ENCODE peak calls at places on chromosomes 7 and 10, in six cellular contexts. One of them, this sample, is unnamed. For H4K20me1 and H3K9me2, the result is how much of the 10 kb centered on the place peaks cover.

GRCh38 chr10:123381271-123381670 is 227.1 kb downstream of the BUB3 start:
- DNase-seq in GM23248: peak
- DNase-seq in OCI-LY7: no peak
- DNase-seq in hepatocyte: no peak
- DNase-seq in Karpas-422: no peak
- DNase-seq in PC-3: peak
- DNase-seq in this sample: no peak

GRCh38 chr7:11212080-11212711 is 238.5 kb downstream of the PHF14 start:
- DNase-seq in GM23248: peak
- DNase-seq in OCI-LY7: peak
- DNase-seq in hepatocyte: peak
- DNase-seq in Karpas-422: peak
- DNase-seq in PC-3: peak
- DNase-seq in this sample: peak

GRCh38 chr7:2000153-2000687 is 232.5 kb downstream of the MAD1L1 start:
- DNase-seq in GM23248: no peak
- DNase-seq in OCI-LY7: no peak
- DNase-seq in hepatocyte: no peak
- DNase-seq in Karpas-422: no peak
- DNase-seq in PC-3: no peak
- DNase-seq in this sample: no peak

GRCh38 chr7:47951374-47951773 is 3.1 kb upstream of the PKD1L1 start:
- DNase-seq in GM23248: no peak
- DNase-seq in OCI-LY7: no peak
- DNase-seq in hepatocyte: peak
- DNase-seq in Karpas-422: no peak
- DNase-seq in PC-3: peak
- DNase-seq in this sample: no peak

GRCh38 chr10:72310241-72310633 is 36.5 kb downstream of the DDIT4 start:
- DNase-seq in GM23248: peak
- DNase-seq in OCI-LY7: no peak
- DNase-seq in hepatocyte: no peak
- DNase-seq in Karpas-422: no peak
- DNase-seq in PC-3: peak
- DNase-seq in this sample: peak

GRCh38 chr10:13890233-13890616 is 303.5 kb downstream of the PRPF18 start:
- DNase-seq in GM23248: peak
- DNase-seq in OCI-LY7: no peak
- DNase-seq in hepatocyte: no peak
- DNase-seq in Karpas-422: no peak
- DNase-seq in PC-3: no peak
- DNase-seq in this sample: no peak

GRCh38 chr7:93957767-93958166 is 36.2 kb downstream of the GNG11 start:
- DNase-seq in GM23248: no peak
- DNase-seq in OCI-LY7: no peak
- DNase-seq in hepatocyte: no peak
- DNase-seq in Karpas-422: no peak
- DNase-seq in PC-3: no peak
- DNase-seq in this sample: no peak

GRCh38 chr10:15789793-15790525 is 70.2 kb upstream of the ITGA8 start:
- DNase-seq in GM23248: peak
- DNase-seq in OCI-LY7: no peak
- DNase-seq in hepatocyte: no peak
- DNase-seq in Karpas-422: no peak
- DNase-seq in PC-3: no peak
- DNase-seq in this sample: no peak

DNA sequence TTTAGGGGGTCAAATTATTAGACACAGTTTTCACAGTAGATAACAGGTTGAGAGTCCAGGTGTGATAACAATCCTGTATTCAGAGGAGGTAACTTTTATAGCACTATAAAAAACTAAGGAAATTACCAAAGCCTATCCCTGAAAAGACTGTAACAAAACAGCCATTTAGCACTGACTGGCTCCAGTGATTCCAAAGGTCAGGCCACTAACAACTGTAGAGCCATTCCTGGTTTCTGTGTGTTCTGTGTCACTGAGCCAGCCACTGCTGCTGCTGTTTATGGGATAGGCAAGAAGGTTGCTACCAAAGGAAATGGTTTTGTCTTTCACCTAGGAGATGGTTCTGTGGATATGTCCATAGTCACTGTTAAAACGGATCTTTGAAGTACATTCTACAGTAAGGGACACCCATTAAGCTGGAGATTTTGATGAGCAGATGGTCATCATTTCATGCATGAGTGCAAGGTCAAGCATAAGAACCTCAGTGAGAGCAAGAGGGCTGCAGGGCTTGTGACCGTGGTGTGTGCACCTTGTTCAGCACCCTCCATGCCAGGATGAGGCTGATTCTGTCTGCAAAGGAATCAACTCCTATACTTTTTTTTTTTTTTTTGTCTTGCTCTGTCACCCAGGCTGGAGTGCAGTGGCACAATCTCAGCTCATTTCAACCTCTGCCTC is 17.5 kb downstream of the PDSS1 start:
- DNase-seq in GM23248: no peak
- DNase-seq in OCI-LY7: no peak
- DNase-seq in hepatocyte: peak
- DNase-seq in Karpas-422: no peak
- DNase-seq in PC-3: no peak
- DNase-seq in this sample: no peak
- H4K20me1 ChIP-seq in GM23248: under half
- H4K20me1 ChIP-seq in OCI-LY7: under half
- H4K20me1 ChIP-seq in hepatocyte: under half
- H4K20me1 ChIP-seq in Karpas-422: under half
- H4K20me1 ChIP-seq in PC-3: under half
- H4K20me1 ChIP-seq in this sample: under half

DNA sequence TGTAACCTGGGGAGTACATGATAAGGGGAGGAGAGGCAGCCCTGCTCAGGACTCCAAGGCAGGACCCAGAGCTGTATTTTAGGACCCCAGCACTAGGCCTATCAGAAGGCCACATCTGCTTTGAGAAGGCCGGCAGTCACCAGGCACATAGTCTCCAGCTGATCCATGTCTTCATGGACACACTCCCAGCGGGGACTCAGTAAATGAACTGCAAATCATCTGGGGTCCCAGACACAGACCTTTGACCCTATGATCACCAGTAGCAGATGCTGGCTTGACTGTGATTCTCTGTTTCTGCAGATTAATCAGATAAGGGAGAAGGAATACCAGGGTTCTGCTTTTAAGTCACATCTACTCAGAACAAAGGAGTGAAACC is 341.4 kb upstream of the PODXL start:
- DNase-seq in GM23248: no peak
- DNase-seq in OCI-LY7: no peak
- DNase-seq in hepatocyte: no peak
- DNase-seq in Karpas-422: no peak
- DNase-seq in PC-3: no peak
- DNase-seq in this sample: no peak
- H3K9me2 ChIP-seq in GM23248: under half
- H3K9me2 ChIP-seq in OCI-LY7: under half
- H3K9me2 ChIP-seq in hepatocyte: under half
- H3K9me2 ChIP-seq in Karpas-422: under half
- H3K9me2 ChIP-seq in PC-3: under half
- H3K9me2 ChIP-seq in this sample: under half

GRCh38 chr7:120421151-120421651 is 148.2 kb downstream of the KCND2 start:
- DNase-seq in GM23248: no peak
- DNase-seq in OCI-LY7: no peak
- DNase-seq in hepatocyte: no peak
- DNase-seq in Karpas-422: no peak
- DNase-seq in PC-3: no peak
- DNase-seq in this sample: no peak
- H3K27ac ChIP-seq in GM23248: no peak
- H3K27ac ChIP-seq in OCI-LY7: no peak
- H3K27ac ChIP-seq in hepatocyte: no peak
- H3K27ac ChIP-seq in Karpas-422: no peak
- H3K27ac ChIP-seq in PC-3: no peak
- H3K27ac ChIP-seq in this sample: no peak

DNA sequence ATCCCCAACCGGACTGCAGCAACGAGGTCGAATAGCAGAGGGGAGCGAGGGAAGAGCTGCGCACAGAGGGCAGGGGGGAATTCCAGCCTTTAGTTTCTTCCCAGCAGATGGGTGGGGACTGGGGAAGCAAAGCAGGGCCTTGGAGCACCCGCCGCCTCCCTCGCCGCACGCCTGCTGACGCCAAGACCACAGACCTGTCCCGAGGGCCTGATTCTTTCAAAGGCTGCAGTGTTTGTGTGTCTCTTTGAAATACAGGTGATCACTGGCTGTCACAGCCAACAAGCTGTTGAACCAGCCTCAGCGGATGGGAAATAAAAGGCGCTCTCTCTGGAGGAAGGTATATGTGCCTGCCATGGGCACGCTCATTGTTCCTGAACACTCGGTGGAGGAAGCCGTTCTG is 119.3 kb downstream of the FAM53B start:
- DNase-seq in GM23248: no peak
- DNase-seq in OCI-LY7: no peak
- DNase-seq in hepatocyte: no peak
- DNase-seq in Karpas-422: peak
- DNase-seq in PC-3: no peak
- DNase-seq in this sample: no peak
- H4K20me1 ChIP-seq in GM23248: under half
- H4K20me1 ChIP-seq in OCI-LY7: under half
- H4K20me1 ChIP-seq in hepatocyte: under half
- H4K20me1 ChIP-seq in Karpas-422: under half
- H4K20me1 ChIP-seq in PC-3: under half
- H4K20me1 ChIP-seq in this sample: under half

DNA sequence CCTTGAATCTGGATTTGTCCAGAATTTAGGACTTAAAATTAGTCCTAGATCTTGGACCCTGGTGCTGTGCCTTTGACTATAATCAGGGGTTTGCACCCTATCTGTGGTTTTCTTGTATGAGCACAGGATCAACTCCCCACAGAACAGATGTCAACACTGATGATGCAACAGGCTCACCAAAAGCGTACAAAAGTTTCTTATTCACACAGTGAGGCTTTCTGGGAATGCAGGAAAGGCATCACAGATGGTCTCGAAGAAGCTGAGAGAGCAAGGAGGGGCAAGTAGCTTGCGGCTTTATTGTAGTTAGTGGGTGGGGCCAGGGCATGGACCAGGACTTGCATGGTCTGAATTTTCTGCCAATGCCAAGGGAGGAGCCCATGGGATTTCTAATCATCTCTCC is 46.2 kb downstream of the SEC61G start:
- DNase-seq in GM23248: no peak
- DNase-seq in OCI-LY7: no peak
- DNase-seq in hepatocyte: no peak
- DNase-seq in Karpas-422: no peak
- DNase-seq in PC-3: no peak
- DNase-seq in this sample: no peak
- H3K9me2 ChIP-seq in GM23248: under half
- H3K9me2 ChIP-seq in OCI-LY7: under half
- H3K9me2 ChIP-seq in hepatocyte: under half
- H3K9me2 ChIP-seq in Karpas-422: under half
- H3K9me2 ChIP-seq in PC-3: under half
- H3K9me2 ChIP-seq in this sample: under half

GRCh38 chr7:134777470-134777869 is 2.0 kb upstream of the CALD1 start:
- DNase-seq in GM23248: no peak
- DNase-seq in OCI-LY7: peak
- DNase-seq in hepatocyte: no peak
- DNase-seq in Karpas-422: no peak
- DNase-seq in PC-3: no peak
- DNase-seq in this sample: no peak
- H3K27ac ChIP-seq in GM23248: no peak
- H3K27ac ChIP-seq in OCI-LY7: no peak
- H3K27ac ChIP-seq in hepatocyte: peak
- H3K27ac ChIP-seq in Karpas-422: no peak
- H3K27ac ChIP-seq in PC-3: no peak
- H3K27ac ChIP-seq in this sample: no peak

DNA sequence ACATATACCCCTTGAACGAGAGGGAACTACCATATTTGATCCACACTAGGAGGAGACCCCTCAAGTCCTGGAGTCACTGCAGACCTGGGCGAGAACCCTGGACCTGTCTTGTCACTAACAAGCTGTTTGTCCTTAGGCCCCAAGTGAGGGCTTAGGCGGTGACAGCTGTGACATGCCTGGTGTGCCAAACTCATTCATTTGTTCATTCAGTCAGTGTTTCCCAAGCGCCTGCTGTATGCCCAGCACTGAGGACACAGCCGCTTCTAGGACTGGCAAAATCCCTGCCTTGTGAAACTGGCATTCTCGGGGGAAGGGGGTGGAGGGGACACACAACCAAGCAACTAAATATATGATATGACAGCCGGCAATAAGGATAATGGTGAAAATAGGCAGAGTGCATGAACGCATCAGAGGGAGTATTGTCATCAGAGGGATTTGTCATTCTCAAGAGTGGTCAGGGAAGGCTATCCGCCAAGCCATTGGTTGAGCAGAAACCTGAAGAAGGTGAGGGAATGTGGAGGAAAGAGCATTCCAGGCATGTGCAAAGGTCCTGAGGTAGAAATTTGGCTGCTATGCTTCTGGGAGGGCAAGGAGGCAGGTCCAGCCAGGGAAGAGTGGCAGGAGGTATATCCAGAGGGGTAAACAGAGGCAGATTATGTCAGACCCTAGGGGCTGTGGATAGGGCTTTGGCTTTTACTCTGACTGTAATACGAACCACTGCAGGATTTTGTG is 11.0 kb downstream of the SH2B2 start:
- DNase-seq in GM23248: no peak
- DNase-seq in OCI-LY7: no peak
- DNase-seq in hepatocyte: no peak
- DNase-seq in Karpas-422: no peak
- DNase-seq in PC-3: no peak
- DNase-seq in this sample: no peak
- H4K20me1 ChIP-seq in GM23248: under half
- H4K20me1 ChIP-seq in OCI-LY7: under half
- H4K20me1 ChIP-seq in hepatocyte: under half
- H4K20me1 ChIP-seq in Karpas-422: under half
- H4K20me1 ChIP-seq in PC-3: under half
- H4K20me1 ChIP-seq in this sample: under half

GRCh38 chr7:131897016-131897789 is 340.8 kb upstream of the PODXL start:
- DNase-seq in GM23248: peak
- DNase-seq in OCI-LY7: no peak
- DNase-seq in hepatocyte: no peak
- DNase-seq in Karpas-422: no peak
- DNase-seq in PC-3: peak
- DNase-seq in this sample: no peak
- H3K9me2 ChIP-seq in GM23248: under half
- H3K9me2 ChIP-seq in OCI-LY7: under half
- H3K9me2 ChIP-seq in hepatocyte: under half
- H3K9me2 ChIP-seq in Karpas-422: under half
- H3K9me2 ChIP-seq in PC-3: under half
- H3K9me2 ChIP-seq in this sample: under half

GRCh38 chr7:141463986-141464385 is 87.2 kb upstream of the AGK start:
- DNase-seq in GM23248: no peak
- DNase-seq in OCI-LY7: no peak
- DNase-seq in hepatocyte: no peak
- DNase-seq in Karpas-422: no peak
- DNase-seq in PC-3: peak
- DNase-seq in this sample: no peak

GRCh38 chr7:141461924-141462323 is 89.3 kb upstream of the AGK start:
- DNase-seq in GM23248: no peak
- DNase-seq in OCI-LY7: no peak
- DNase-seq in hepatocyte: no peak
- DNase-seq in Karpas-422: no peak
- DNase-seq in PC-3: no peak
- DNase-seq in this sample: no peak

GRCh38 chr7:141462958-141463357 is 88.3 kb upstream of the AGK start:
- DNase-seq in GM23248: no peak
- DNase-seq in OCI-LY7: no peak
- DNase-seq in hepatocyte: no peak
- DNase-seq in Karpas-422: no peak
- DNase-seq in PC-3: no peak
- DNase-seq in this sample: no peak

GRCh38 chr7:141466151-141466904 is 84.9 kb upstream of the AGK start:
- DNase-seq in GM23248: no peak
- DNase-seq in OCI-LY7: no peak
- DNase-seq in hepatocyte: no peak
- DNase-seq in Karpas-422: no peak
- DNase-seq in PC-3: no peak
- DNase-seq in this sample: no peak

GRCh38 chr7:141464551-141464950 is 86.7 kb upstream of the AGK start:
- DNase-seq in GM23248: no peak
- DNase-seq in OCI-LY7: no peak
- DNase-seq in hepatocyte: no peak
- DNase-seq in Karpas-422: no peak
- DNase-seq in PC-3: no peak
- DNase-seq in this sample: no peak
- H3K27ac ChIP-seq in GM23248: no peak
- H3K27ac ChIP-seq in OCI-LY7: no peak
- H3K27ac ChIP-seq in hepatocyte: no peak
- H3K27ac ChIP-seq in Karpas-422: no peak
- H3K27ac ChIP-seq in PC-3: no peak
- H3K27ac ChIP-seq in this sample: no peak

This sample was measured in PC-9.